ENCODE peak calls at places on chromosomes 5 and 9, in six cellular contexts. One of them, this sample, is unnamed.

GRCh38 chr9:21682981-21683380 is 119.5 kb upstream of the MTAP start:
- DNase-seq in AG09309: no peak
- DNase-seq in HuH-7: no peak
- DNase-seq in RKO: peak
- DNase-seq in amniotic stem cell: no peak
- DNase-seq in LHCN-M2: peak
- DNase-seq in this sample: no peak

GRCh38 chr5:91296691-91297143 is 86.4 kb downstream of the ARRDC3 start:
- DNase-seq in HuH-7: no peak
- DNase-seq in AG09309: peak
- DNase-seq in RKO: no peak
- DNase-seq in amniotic stem cell: no peak
- DNase-seq in LHCN-M2: peak
- DNase-seq in this sample: no peak

GRCh38 chr5:4661326-4661725 is 478.8 kb upstream of the ADAMTS16 start:
- DNase-seq in LHCN-M2: no peak
- DNase-seq in AG09309: no peak
- DNase-seq in RKO: no peak
- DNase-seq in HuH-7: no peak
- DNase-seq in amniotic stem cell: no peak
- DNase-seq in this sample: no peak

GRCh38 chr5:132003170-132003744 is 8.2 kb downstream of the ACSL6 start:
- DNase-seq in amniotic stem cell: no peak
- DNase-seq in AG09309: no peak
- DNase-seq in HuH-7: no peak
- DNase-seq in RKO: peak
- DNase-seq in LHCN-M2: peak
- DNase-seq in this sample: no peak

GRCh38 chr5:145906401-145906800 is 30.0 kb upstream of the SH3RF2 start:
- DNase-seq in HuH-7: no peak
- DNase-seq in amniotic stem cell: no peak
- DNase-seq in LHCN-M2: no peak
- DNase-seq in AG09309: no peak
- DNase-seq in RKO: no peak
- DNase-seq in this sample: no peak

GRCh38 chr5:174724484-174725260 is at the start of gene MSX2:
- DNase-seq in LHCN-M2: peak
- DNase-seq in RKO: peak
- DNase-seq in AG09309: peak
- DNase-seq in amniotic stem cell: peak
- DNase-seq in HuH-7: no peak
- DNase-seq in this sample: no peak

GRCh38 chr9:106860731-106861584 is 2.0 kb upstream of the ZNF462 start:
- DNase-seq in HuH-7: no peak
- DNase-seq in LHCN-M2: peak
- DNase-seq in AG09309: no peak
- DNase-seq in amniotic stem cell: no peak
- DNase-seq in RKO: peak
- DNase-seq in this sample: no peak

GRCh38 chr9:130845254-130845653 is 10.2 kb downstream of the ABL1 start:
- DNase-seq in AG09309: no peak
- DNase-seq in LHCN-M2: no peak
- DNase-seq in HuH-7: no peak
- DNase-seq in RKO: no peak
- DNase-seq in amniotic stem cell: no peak
- DNase-seq in this sample: no peak

This sample was measured in COR-L47.